ENCODE peak calls at places on chromosomes 13 and 19, in six cellular contexts. One of them, this sample, is unnamed.

GRCh38 chr19:35509018-35509652 is 4.3 kb downstream of the DMKN start:
- DNase-seq in activated T-cell treated with anti-CD3 and anti-CD28 coated beads, Interleukin-2, amount 50 U/mL, for 24 hours: peak; percentile 49
- DNase-seq in colonic mucosa: peak; percentile 67
- DNase-seq in stimulated activated CD4-positive, alpha-beta T cell treated with anti-CD3 and anti-CD28 coated beads, Interleukin-4, amount 100 ng/mL, for 24 hours: peak; percentile 37
- DNase-seq in ELR: no peak
- DNase-seq in NCI-H1092 treated with DMSO at 0.1 percent for 48 hours: no peak
- DNase-seq in this sample: peak; percentile 25

GRCh38 chr19:912181-913079 is 589 bp downstream of the R3HDM4 start:
- DNase-seq in activated T-cell treated with anti-CD3 and anti-CD28 coated beads, Interleukin-2, amount 50 U/mL, for 24 hours: no peak
- DNase-seq in colonic mucosa: no peak
- DNase-seq in stimulated activated CD4-positive, alpha-beta T cell treated with anti-CD3 and anti-CD28 coated beads, Interleukin-4, amount 100 ng/mL, for 24 hours: peak; percentile 25
- DNase-seq in ELR: peak; percentile 60
- DNase-seq in NCI-H1092 treated with DMSO at 0.1 percent for 48 hours: peak; percentile 60
- DNase-seq in this sample: no peak

GRCh38 chr13:32025730-32026129 is 5.8 kb upstream of the FRY start:
- DNase-seq in activated T-cell treated with anti-CD3 and anti-CD28 coated beads, Interleukin-2, amount 50 U/mL, for 24 hours: no peak
- DNase-seq in colonic mucosa: no peak
- DNase-seq in stimulated activated CD4-positive, alpha-beta T cell treated with anti-CD3 and anti-CD28 coated beads, Interleukin-4, amount 100 ng/mL, for 24 hours: no peak
- DNase-seq in ELR: no peak
- DNase-seq in NCI-H1092 treated with DMSO at 0.1 percent for 48 hours: no peak
- DNase-seq in this sample: no peak

GRCh38 chr19:13459351-13459750 is 46.9 kb downstream of the CACNA1A start:
- DNase-seq in activated T-cell treated with anti-CD3 and anti-CD28 coated beads, Interleukin-2, amount 50 U/mL, for 24 hours: no peak
- DNase-seq in colonic mucosa: no peak
- DNase-seq in stimulated activated CD4-positive, alpha-beta T cell treated with anti-CD3 and anti-CD28 coated beads, Interleukin-4, amount 100 ng/mL, for 24 hours: no peak
- DNase-seq in ELR: no peak
- DNase-seq in NCI-H1092 treated with DMSO at 0.1 percent for 48 hours: peak; percentile 88
- DNase-seq in this sample: no peak

GRCh38 chr13:27607125-27607524 is 13.2 kb downstream of the LNX2 start:
- DNase-seq in activated T-cell treated with anti-CD3 and anti-CD28 coated beads, Interleukin-2, amount 50 U/mL, for 24 hours: no peak
- DNase-seq in colonic mucosa: peak; percentile 26
- DNase-seq in stimulated activated CD4-positive, alpha-beta T cell treated with anti-CD3 and anti-CD28 coated beads, Interleukin-4, amount 100 ng/mL, for 24 hours: no peak
- DNase-seq in ELR: peak; percentile 78
- DNase-seq in NCI-H1092 treated with DMSO at 0.1 percent for 48 hours: no peak
- DNase-seq in this sample: no peak

GRCh38 chr19:7900931-7901330 is 2.7 kb upstream of the MAP2K7 start:
- DNase-seq in activated T-cell treated with anti-CD3 and anti-CD28 coated beads, Interleukin-2, amount 50 U/mL, for 24 hours: no peak
- DNase-seq in colonic mucosa: no peak
- DNase-seq in stimulated activated CD4-positive, alpha-beta T cell treated with anti-CD3 and anti-CD28 coated beads, Interleukin-4, amount 100 ng/mL, for 24 hours: no peak
- DNase-seq in ELR: no peak
- DNase-seq in NCI-H1092 treated with DMSO at 0.1 percent for 48 hours: no peak
- DNase-seq in this sample: no peak

GRCh38 chr19:10855879-10856522 is 7.8 kb downstream of the C19orf38 start:
- DNase-seq in activated T-cell treated with anti-CD3 and anti-CD28 coated beads, Interleukin-2, amount 50 U/mL, for 24 hours: no peak
- DNase-seq in colonic mucosa: no peak
- DNase-seq in stimulated activated CD4-positive, alpha-beta T cell treated with anti-CD3 and anti-CD28 coated beads, Interleukin-4, amount 100 ng/mL, for 24 hours: peak; percentile 31
- DNase-seq in ELR: peak; percentile 60
- DNase-seq in NCI-H1092 treated with DMSO at 0.1 percent for 48 hours: no peak
- DNase-seq in this sample: no peak

GRCh38 chr13:50244913-50245574 is 229.8 kb downstream of the KCNRG start:
- DNase-seq in activated T-cell treated with anti-CD3 and anti-CD28 coated beads, Interleukin-2, amount 50 U/mL, for 24 hours: peak; percentile 58
- DNase-seq in colonic mucosa: peak; percentile 32
- DNase-seq in stimulated activated CD4-positive, alpha-beta T cell treated with anti-CD3 and anti-CD28 coated beads, Interleukin-4, amount 100 ng/mL, for 24 hours: peak; percentile 76
- DNase-seq in ELR: peak; percentile 88
- DNase-seq in NCI-H1092 treated with DMSO at 0.1 percent for 48 hours: no peak
- DNase-seq in this sample: peak; percentile 56

GRCh38 chr13:38590796-38591507 is 95.9 kb upstream of the FREM2 start:
- DNase-seq in activated T-cell treated with anti-CD3 and anti-CD28 coated beads, Interleukin-2, amount 50 U/mL, for 24 hours: no peak
- DNase-seq in colonic mucosa: no peak
- DNase-seq in stimulated activated CD4-positive, alpha-beta T cell treated with anti-CD3 and anti-CD28 coated beads, Interleukin-4, amount 100 ng/mL, for 24 hours: no peak
- DNase-seq in ELR: no peak
- DNase-seq in NCI-H1092 treated with DMSO at 0.1 percent for 48 hours: peak; percentile 95
- DNase-seq in this sample: no peak

GRCh38 chr13:100881291-100881864 is 206.8 kb upstream of the TMTC4 start:
- DNase-seq in activated T-cell treated with anti-CD3 and anti-CD28 coated beads, Interleukin-2, amount 50 U/mL, for 24 hours: no peak
- DNase-seq in colonic mucosa: no peak
- DNase-seq in stimulated activated CD4-positive, alpha-beta T cell treated with anti-CD3 and anti-CD28 coated beads, Interleukin-4, amount 100 ng/mL, for 24 hours: no peak
- DNase-seq in ELR: no peak
- DNase-seq in NCI-H1092 treated with DMSO at 0.1 percent for 48 hours: no peak
- DNase-seq in this sample: no peak

GRCh38 chr19:58558066-58558622 is at the start of gene UBE2M:
- DNase-seq in activated T-cell treated with anti-CD3 and anti-CD28 coated beads, Interleukin-2, amount 50 U/mL, for 24 hours: no peak
- DNase-seq in colonic mucosa: peak; percentile 59
- DNase-seq in stimulated activated CD4-positive, alpha-beta T cell treated with anti-CD3 and anti-CD28 coated beads, Interleukin-4, amount 100 ng/mL, for 24 hours: peak; percentile 67
- DNase-seq in ELR: peak; percentile 46
- DNase-seq in NCI-H1092 treated with DMSO at 0.1 percent for 48 hours: no peak
- DNase-seq in this sample: no peak